ENCODE peak calls at places on chromosomes 12 and 14, in nine cellular contexts. Z, G, J, B, W, F, P, O and N are unnamed samples. For H3K27me3, the result is how much of the 10 kb centered on the place peaks cover.

GRCh38 chr14:100580316-100581227 is 6.6 kb downstream of the BEGAIN start:
- DNase-seq in O (no peak), W (no peak), F (no peak), B (no peak), P (no peak), Z (no peak), J (no peak), G (no peak), N (no peak)

GRCh38 chr12:69123909-69124638 is 115.3 kb upstream of the CPSF6 start:
- DNase-seq in J (no peak), W (no peak), O (no peak), Z (no peak), P (no peak), F (no peak), G (no peak), B (no peak), N (no peak)

GRCh38 chr14:20278414-20278813 is 27.3 kb downstream of the TTC5 start:
- DNase-seq in F (no peak), G (no peak), W (no peak), J (no peak), P (peak), B (peak), Z (no peak), O (peak), N (peak)

GRCh38 chr12:107903377-107904061 is 129.0 kb downstream of the ASCL4 start:
- DNase-seq in P (peak), G (no peak), J (no peak), Z (peak), W (peak), F (peak), B (peak), O (no peak), N (no peak)

GRCh38 chr14:85532981-85533820 is 3.3 kb downstream of the FLRT2 start:
- DNase-seq in G (no peak), B (peak), J (no peak), W (no peak), F (peak), P (peak), Z (peak), O (peak), N (peak)

GRCh38 chr12:79929065-79929464 is 5.8 kb downstream of the PPP1R12A start:
- DNase-seq in P (no peak), F (no peak), B (no peak), W (no peak), J (no peak), O (no peak), Z (no peak), G (no peak), N (no peak)

GRCh38 chr12:1590083-1590979 is 4.0 kb downstream of the FBXL14 start:
- DNase-seq in G (no peak), W (no peak), O (peak), P (no peak), B (peak), Z (no peak), J (no peak), F (no peak), N (no peak)

GRCh38 chr12:46680506-46680905 is 145.3 kb downstream of the SLC38A4 start:
- DNase-seq in B (no peak), O (no peak), G (no peak), Z (no peak), F (no peak), W (no peak), P (no peak), J (no peak), N (no peak)

GRCh38 chr12:70733385-70733784 is 96.2 kb upstream of the PTPRB start:
- DNase-seq in B (no peak), W (no peak), G (peak), Z (no peak), P (peak), J (no peak), F (peak), O (peak), N (no peak)

GRCh38 chr14:75604979-75605825 is 26.8 kb downstream of the FLVCR2 start:
- DNase-seq in F (peak), P (peak), Z (no peak), O (no peak), B (peak), G (no peak), W (peak), J (no peak), N (no peak)

GRCh38 chr14:62914025-62914424 is 131.2 kb downstream of the KCNH5 start:
- DNase-seq in F (no peak), O (peak), W (no peak), G (no peak), B (no peak), J (no peak), Z (no peak), P (no peak), N (peak)

GRCh38 chr12:47852096-47852571 is 32.4 kb upstream of the HDAC7 start:
- DNase-seq in Z (no peak), J (no peak), F (no peak), W (no peak), G (no peak), P (peak), B (no peak), O (no peak), N (no peak)

GRCh38 chr12:98297557-98297956 is 217.8 kb upstream of the TMPO start:
- DNase-seq in J (no peak), G (no peak), B (no peak), W (no peak), F (no peak), P (no peak), Z (no peak), O (no peak), N (no peak)

GRCh38 chr14:103056322-103057027 is 874 bp downstream of the CDC42BPB start:
- DNase-seq in W (peak), G (no peak), J (no peak), Z (peak), P (peak), O (peak), F (no peak), B (peak), N (no peak)

GRCh38 chr14:75960219-75960618 is 21.6 kb downstream of the TGFB3 start:
- DNase-seq in W (no peak), O (no peak), G (no peak), Z (no peak), P (no peak), B (no peak), F (no peak), J (no peak), N (no peak)

GRCh38 chr12:48237048-48237630 is 34.0 kb upstream of the OR10AD1 start:
- DNase-seq in B (peak), Z (no peak), P (peak), W (no peak), G (no peak), O (no peak), J (no peak), F (no peak), N (no peak)

GRCh38 chr14:24051789-24052655 is at the start of gene CARMIL3:
- DNase-seq in P (peak), F (peak), G (no peak), W (peak), O (peak), Z (peak), J (peak), B (peak), N (no peak)

GRCh38 chr14:92397140-92397815 is 74.3 kb downstream of the SLC24A4 start:
- DNase-seq in G (peak), B (no peak), W (peak), Z (no peak), J (no peak), P (no peak), F (no peak), O (peak), N (peak)
- TF ChIP-seq CTCF in G (no peak), B (no peak), W (no peak), Z (no peak), J (no peak), P (no peak), F (no peak), O (no peak), N (no peak)

GRCh38 chr12:27969011-27969900 is 3.3 kb downstream of the PTHLH start:
- DNase-seq in B (peak), W (no peak), O (peak), G (no peak), F (no peak), P (peak), J (no peak), Z (peak), N (peak)
- H3K27me3 ChIP-seq in B (under half), W (under half), O (under half), G (under half), F (under half), P (half or more), J (half or more), Z (under half), N (under half)

GRCh38 chr12:87660987-87661769 is 368.0 kb downstream of the C12orf50 start:
- DNase-seq in F (no peak), W (no peak), O (peak), G (no peak), B (no peak), J (no peak), P (no peak), Z (no peak), N (peak)
- TF ChIP-seq CTCF in F (no peak), W (no peak), O (no peak), G (no peak), B (no peak), J (no peak), P (no peak), Z (no peak), N (no peak)

GRCh38 chr14:87001333-87001732 is 991.6 kb downstream of the GALC start:
- DNase-seq in G (no peak), Z (no peak), J (no peak), P (no peak), O (no peak), W (no peak), F (no peak), B (no peak), N (no peak)

GRCh38 chr14:87002831-87003230 is 990.2 kb downstream of the GALC start:
- DNase-seq in O (peak), P (no peak), G (no peak), F (no peak), B (no peak), W (no peak), Z (no peak), J (no peak), N (no peak)

GRCh38 chr14:86999076-86999475 is 993.9 kb downstream of the GALC start:
- DNase-seq in G (no peak), F (no peak), P (no peak), Z (no peak), B (no peak), W (no peak), J (no peak), O (peak), N (no peak)

GRCh38 chr14:87005336-87005735 is 987.6 kb downstream of the GALC start:
- DNase-seq in G (no peak), Z (no peak), J (no peak), B (no peak), O (peak), W (no peak), P (no peak), F (no peak), N (no peak)

DNA sequence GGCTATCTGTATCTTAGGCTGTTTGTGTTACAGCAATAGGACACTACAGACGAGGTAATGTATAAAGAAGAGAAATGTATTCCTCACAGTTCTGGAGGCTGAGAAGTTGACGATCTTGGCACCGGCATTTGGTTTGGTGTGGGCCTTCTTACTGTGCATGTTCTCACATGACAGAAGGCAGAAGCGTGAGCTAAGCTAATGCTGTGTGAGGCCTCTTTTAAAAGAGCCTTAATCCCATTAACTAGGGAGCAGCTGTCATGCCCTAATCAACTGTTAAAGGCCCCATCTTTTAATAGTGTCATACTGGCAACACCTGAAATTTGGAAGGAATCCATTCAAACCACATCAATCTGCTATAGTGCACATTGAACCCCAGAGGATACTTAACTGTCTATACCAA is 992.9 kb downstream of the GALC start:
- DNase-seq in W (no peak), Z (no peak), F (no peak), J (no peak), G (no peak), B (no peak), O (no peak), P (no peak), N (no peak)
- H3K27me3 ChIP-seq in W (under half), Z (under half), F (under half), J (under half), G (under half), B (under half), O (under half), P (under half), N (under half)

GRCh38 chr12:11794311-11794710 is 144.8 kb downstream of the ETV6 start:
- DNase-seq in B (peak), P (no peak), O (no peak), J (no peak), G (no peak), F (no peak), Z (no peak), W (no peak), N (no peak)

GRCh38 chr12:11795192-11795909 is 145.9 kb downstream of the ETV6 start:
- DNase-seq in F (no peak), P (no peak), Z (no peak), B (no peak), J (no peak), O (no peak), W (no peak), G (peak), N (no peak)

GRCh38 chr12:11795910-11796459 is 146.5 kb downstream of the ETV6 start:
- DNase-seq in J (no peak), B (no peak), Z (no peak), O (peak), F (no peak), P (no peak), G (peak), W (no peak), N (peak)

GRCh38 chr12:11794751-11795150 is 145.3 kb downstream of the ETV6 start:
- DNase-seq in Z (no peak), O (no peak), P (no peak), W (no peak), F (no peak), G (no peak), J (no peak), B (no peak), N (no peak)

DNA sequence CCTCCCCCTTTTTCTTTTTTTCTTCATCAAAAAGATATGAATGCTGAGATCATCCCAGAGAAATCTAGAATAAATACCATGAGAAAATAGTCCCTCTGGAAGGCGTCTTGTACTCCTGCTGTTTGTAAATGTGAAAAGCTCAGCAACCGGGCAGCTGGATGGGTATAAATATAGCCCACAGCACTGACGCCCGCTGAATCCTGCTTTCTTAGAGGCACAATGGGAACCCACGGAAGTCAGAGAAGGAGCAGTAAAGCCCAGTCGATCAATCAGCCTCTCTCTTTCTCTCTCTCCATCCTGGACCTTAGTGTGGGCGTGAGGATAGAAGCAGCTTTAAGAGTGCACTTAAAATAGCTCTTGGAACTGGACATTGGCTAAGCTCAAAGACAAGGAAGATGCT is 144.4 kb downstream of the ETV6 start:
- DNase-seq in O (peak), P (no peak), G (no peak), Z (no peak), B (no peak), W (no peak), J (no peak), F (no peak), N (no peak)
- TF ChIP-seq CTCF in O (no peak), P (no peak), G (no peak), Z (no peak), B (no peak), W (no peak), J (no peak), F (no peak), N (no peak)